ENCODE peak calls at places on chromosome 6, in four cellular contexts. J is lung, P is GM04503, S is fibroblast of mammary gland. C is an unnamed sample.

GRCh38 chr6:6546318-6547110 is 42.0 kb upstream of the LY86 start:
- DNase-seq in S (peak), P (no peak), J (peak), C (no peak)

GRCh38 chr6:29924287-29924686 is 18.0 kb upstream of the HLA-A start:
- DNase-seq in J (no peak), S (no peak), P (no peak), C (no peak)

GRCh38 chr6:144405173-144405572 is 120.0 kb downstream of the UTRN start:
- DNase-seq in J (no peak), S (peak), P (no peak), C (no peak)

GRCh38 chr6:150622941-150623874 is 23.5 kb downstream of the PLEKHG1 start:
- DNase-seq in P (no peak), S (no peak), J (no peak), C (no peak)

GRCh38 chr6:69796081-69796626 is 656 bp downstream of the LMBRD1 start:
- DNase-seq in S (peak), P (no peak), J (peak), C (peak)

GRCh38 chr6:144351741-144352140 is 66.6 kb downstream of the UTRN start:
- DNase-seq in S (peak), P (no peak), J (no peak), C (peak)

GRCh38 chr6:109925060-109925459 is 53.1 kb upstream of the GPR6 start:
- DNase-seq in S (peak), J (no peak), P (no peak), C (no peak)

GRCh38 chr6:14354919-14355572 is 237.5 kb downstream of the CD83 start:
- DNase-seq in J (peak), S (peak), P (peak), C (peak)

GRCh38 chr6:113595921-113596376 is 261.2 kb upstream of the MARCKS start:
- DNase-seq in S (peak), J (no peak), P (peak), C (peak)

GRCh38 chr6:117449549-117450439 is 24.1 kb upstream of the ROS1 start:
- DNase-seq in S (peak), P (no peak), J (peak), C (peak)

GRCh38 chr6:40342674-40343230 is 244.4 kb downstream of the LRFN2 start:
- DNase-seq in S (no peak), P (no peak), J (no peak), C (no peak)

GRCh38 chr6:134178230-134179044 is 126.0 kb upstream of the SLC2A12 start:
- DNase-seq in P (peak), S (peak), J (peak), C (peak)

GRCh38 chr6:42532038-42532669 is 31.7 kb upstream of the UBR2 start:
- DNase-seq in J (no peak), S (peak), P (no peak), C (peak)

GRCh38 chr6:106823732-106824351 is 150.7 kb downstream of the CD24 start:
- DNase-seq in P (no peak), S (no peak), J (peak), C (no peak)

GRCh38 chr6:151445482-151445881 is 6.4 kb downstream of the RMND1 start:
- DNase-seq in J (no peak), P (no peak), S (peak), C (peak)

GRCh38 chr6:53107091-53107490 is 41.5 kb downstream of the GCM1 start:
- DNase-seq in J (no peak), P (no peak), S (peak), C (peak)

GRCh38 chr6:169250660-169251059 is 3.0 kb downstream of the THBS2 start:
- DNase-seq in P (peak), J (no peak), S (peak), C (peak)

GRCh38 chr6:154112181-154112809 is 73.3 kb downstream of the OPRM1 start:
- DNase-seq in P (no peak), S (peak), J (no peak), C (peak)

GRCh38 chr6:142055219-142055618 is 77.5 kb upstream of the GJE1 start:
- DNase-seq in J (no peak), S (no peak), P (no peak), C (no peak)

GRCh38 chr6:15244605-15245360 is 1.1 kb upstream of the JARID2 start:
- DNase-seq in S (peak), P (no peak), J (peak), C (peak)

GRCh38 chr6:28747083-28747630 is 176.6 kb downstream of the TRIM27 start:
- DNase-seq in S (no peak), J (no peak), P (no peak), C (no peak)

GRCh38 chr6:128929869-128930268 is 46.9 kb downstream of the LAMA2 start:
- DNase-seq in S (no peak), J (no peak), P (no peak), C (no peak)

GRCh38 chr6:135722679-135723078 is 128.8 kb upstream of the PDE7B start:
- DNase-seq in S (peak), J (no peak), P (peak), C (peak)

GRCh38 chr6:46105568-46105967 is 24.2 kb upstream of the ENPP4 start:
- DNase-seq in P (no peak), S (no peak), J (no peak), C (no peak)

GRCh38 chr6:37480951-37481597 is 18.6 kb downstream of the CCDC167 start:
- DNase-seq in J (no peak), P (no peak), S (no peak), C (no peak)

GRCh38 chr6:85357651-85358050 is 92.2 kb upstream of the NT5E start:
- DNase-seq in J (no peak), P (no peak), S (no peak), C (no peak)

GRCh38 chr6:24205020-24205492 is 79.0 kb downstream of the NRSN1 start:
- DNase-seq in S (peak), J (no peak), P (no peak), C (peak)

GRCh38 chr6:72911463-72912153 is 289.7 kb downstream of the KCNQ5 start:
- DNase-seq in P (no peak), J (no peak), S (peak), C (no peak)

GRCh38 chr6:20655317-20655716 is 121.1 kb downstream of the CDKAL1 start:
- DNase-seq in J (no peak), S (peak), P (no peak), C (peak)

C was measured in GM23248.